ENCODE peak calls at places on chromosomes 1 and 21, in seven cellular contexts. Q is spleen; P is GM12865; C is stimulated activated CD8-positive, alpha-beta memory T cell treated with anti-CD3 and anti-CD28 coated beads, Interleukin-4, amount 100 ng/mL, for 24 hours; G is EL; D is nucleus accumbens; X is keratinocyte. A is an unnamed sample.

GRCh38 chr1:171801395-171801990 is 20.0 kb downstream of the METTL13 start:
- DNase-seq in Q (no peak), P (peak), C (no peak), G (peak), D (no peak), X (no peak), A (no peak)

GRCh38 chr21:37529649-37530048 is 163.1 kb downstream of the DYRK1A start:
- DNase-seq in Q (no peak), P (no peak), C (no peak), G (no peak), D (no peak), X (no peak), A (no peak)

GRCh38 chr1:2865571-2866414 is 64.3 kb upstream of the TTC34 start:
- DNase-seq in Q (no peak), P (no peak), C (no peak), G (no peak), D (no peak), X (no peak), A (peak)

GRCh38 chr1:38616846-38617245 is 242.7 kb downstream of the RRAGC start:
- DNase-seq in Q (no peak), P (no peak), C (no peak), G (no peak), D (no peak), X (no peak), A (no peak)

GRCh38 chr1:233406339-233406960 is 78.9 kb downstream of the MAP3K21 start:
- DNase-seq in Q (no peak), P (no peak), C (no peak), G (no peak), D (no peak), X (no peak), A (no peak)

GRCh38 chr1:63928197-63929105 is 154.6 kb downstream of the ROR1 start:
- DNase-seq in Q (no peak), P (no peak), C (no peak), G (no peak), D (no peak), X (no peak), A (no peak)

GRCh38 chr21:16308269-16308668 is 578.5 kb downstream of the USP25 start:
- DNase-seq in Q (no peak), P (no peak), C (no peak), G (peak), D (no peak), X (no peak), A (no peak)

GRCh38 chr1:225942574-225942973 is 1.6 kb upstream of the LEFTY2 start:
- DNase-seq in Q (peak), P (peak), C (no peak), G (no peak), D (no peak), X (no peak), A (no peak)

GRCh38 chr1:82733645-82734044 is 932.9 kb downstream of the ADGRL2 start:
- DNase-seq in Q (no peak), P (no peak), C (no peak), G (no peak), D (no peak), X (no peak), A (no peak)

GRCh38 chr1:6294080-6294867 is 33.4 kb upstream of the GPR153 start:
- DNase-seq in Q (no peak), P (no peak), C (no peak), G (no peak), D (no peak), X (no peak), A (no peak)

GRCh38 chr1:94121411-94121821 is 468 bp upstream of the ABCA4 start:
- DNase-seq in Q (no peak), P (no peak), C (no peak), G (no peak), D (no peak), X (no peak), A (no peak)